ENCODE peak calls at places on chromosomes 6 and 20, in nine cellular contexts. R is lower leg skin; U is effector memory CD8-positive, alpha-beta T cell; P is left ventricle myocardium inferior; F is heart left ventricle; J is KBM-7; X is BJ; O is GM23338; A is substantia nigra. Z is an unnamed sample.

GRCh38 chr6:46772754-46773153 is 20.4 kb upstream of the MEP1A start:
- DNase-seq in P (peak; percentile 19), X (no peak), F (peak; percentile 43), U (no peak), R (peak; percentile 86), J (peak; percentile 89), O (no peak), A (no peak), Z (peak; percentile 87)

GRCh38 chr6:161139766-161140553 is 133.9 kb downstream of the AGPAT4 start:
- DNase-seq in J (no peak), P (peak; percentile 41), R (peak; percentile 90), X (no peak), A (no peak), U (no peak), F (no peak), O (peak; percentile 47), Z (no peak)

GRCh38 chr20:47985092-47985850 is 200.0 kb upstream of the SULF2 start:
- DNase-seq in O (peak; percentile 68), P (no peak), A (no peak), F (no peak), X (peak; percentile 51), J (no peak), U (no peak), R (peak; percentile 57), Z (no peak)

GRCh38 chr6:36848658-36849441 is 9.6 kb upstream of the CPNE5 start:
- DNase-seq in O (peak; percentile 89), U (no peak), J (no peak), X (no peak), A (no peak), R (no peak), F (peak; percentile 89), P (peak; percentile 77), Z (no peak)

GRCh38 chr6:7156666-7157278 is 49.0 kb downstream of the RREB1 start:
- DNase-seq in X (peak; percentile 72), F (no peak), P (no peak), J (no peak), A (no peak), O (no peak), U (no peak), R (no peak), Z (no peak)

GRCh38 chr6:34052918-34053608 is 92.8 kb downstream of the GRM4 start:
- DNase-seq in F (no peak), A (no peak), U (no peak), X (no peak), P (no peak), J (no peak), O (no peak), R (no peak), Z (no peak)

GRCh38 chr20:36071848-36072247 is 82.7 kb upstream of the EPB41L1 start:
- DNase-seq in J (no peak), F (no peak), O (no peak), A (no peak), P (no peak), U (no peak), X (no peak), R (no peak), Z (no peak)

GRCh38 chr20:33636776-33637175 is 25.4 kb upstream of the C20orf144 start:
- DNase-seq in R (no peak), F (no peak), J (no peak), P (no peak), U (no peak), X (no peak), O (no peak), A (no peak), Z (no peak)

GRCh38 chr6:49806145-49806544 is 19.1 kb upstream of the PGK2 start:
- DNase-seq in J (no peak), A (no peak), P (no peak), X (no peak), U (no peak), O (no peak), R (no peak), F (no peak), Z (no peak)

GRCh38 chr6:75376347-75377024 is 91.9 kb upstream of the TMEM30A start:
- DNase-seq in O (no peak), F (no peak), U (no peak), X (no peak), P (no peak), R (no peak), A (no peak), J (no peak), Z (no peak)

GRCh38 chr6:33421344-33421643 is 1.4 kb downstream of the SYNGAP1 start:
- DNase-seq in F (no peak), R (no peak), U (no peak), J (no peak), A (no peak), O (no peak), P (no peak), X (no peak), Z (no peak)

GRCh38 chr20:36645998-36646397 is at the start of gene SLA2:
- DNase-seq in X (no peak), F (no peak), O (no peak), A (no peak), P (no peak), U (peak; percentile 66), R (peak; percentile 79), J (peak; percentile 87), Z (peak; percentile 70)

GRCh38 chr20:34644951-34645350 is 31.9 kb downstream of the PIGU start:
- DNase-seq in R (no peak), U (no peak), O (no peak), X (no peak), A (no peak), P (no peak), F (no peak), J (no peak), Z (no peak)

GRCh38 chr6:30836957-30837356 is 47.4 kb upstream of the DDR1 start:
- DNase-seq in P (no peak), F (no peak), X (no peak), U (no peak), R (no peak), O (no peak), J (no peak), A (no peak), Z (no peak)

GRCh38 chr6:32298632-32299336 is 72.9 kb downstream of the TSBP1 start:
- DNase-seq in P (no peak), J (no peak), F (no peak), A (no peak), U (no peak), R (no peak), O (no peak), X (peak; percentile 9), Z (no peak)

GRCh38 chr20:31570735-31571617 is 34.1 kb upstream of the ID1 start:
- DNase-seq in O (no peak), R (no peak), U (no peak), J (no peak), P (no peak), X (peak; percentile 54), F (no peak), A (peak; percentile 87), Z (no peak)

GRCh38 chr6:139133272-139133671 is 1.6 kb upstream of the HECA start:
- DNase-seq in J (no peak), X (no peak), A (no peak), P (no peak), O (no peak), R (peak; percentile 88), U (no peak), F (no peak), Z (no peak)

GRCh38 chr20:23061713-23062561 is 12.5 kb upstream of the THBD start:
- DNase-seq in U (no peak), P (peak; percentile 44), J (no peak), X (peak; percentile 7), F (peak; percentile 70), R (no peak), A (no peak), O (peak; percentile 78), Z (peak; percentile 10)